ENCODE peak calls at places on chromosome 15, in seven cellular contexts. E is right lobe of liver, K is omental fat pad, N is GM06990, M is WTC11, B is left lung, I is AG10803. A is an unnamed sample.

GRCh38 chr15:40252438-40253178 is 13.7 kb downstream of the PAK6 start:
- DNase-seq in E (no peak), K (no peak), N (peak; percentile 53), M (peak; percentile 68), B (peak; percentile 66), I (no peak), A (no peak)

GRCh38 chr15:59751552-59752413 is 62.7 kb upstream of the BNIP2 start:
- DNase-seq in E (no peak), K (no peak), N (no peak), M (no peak), B (no peak), I (peak; percentile 2), A (no peak)

GRCh38 chr15:78811124-78811824 is at the start of gene ADAMTS7:
- DNase-seq in E (peak; percentile 62), K (no peak), N (peak; percentile 54), M (peak; percentile 88), B (peak; percentile 66), I (peak; percentile 66), A (peak; percentile 79)

GRCh38 chr15:82571722-82572222 is 31.5 kb upstream of the RPS17 start:
- DNase-seq in E (no peak), K (no peak), N (no peak), M (peak; percentile 61), B (peak; percentile 64), I (peak; percentile 77), A (no peak)

GRCh38 chr15:92383528-92384326 is 10.0 kb upstream of the ST8SIA2 start:
- DNase-seq in E (no peak), K (no peak), N (no peak), M (peak; percentile 85), B (no peak), I (peak; percentile 11), A (no peak)

GRCh38 chr15:33194237-33194636 is 277 bp downstream of the FMN1 start:
- DNase-seq in E (no peak), K (no peak), N (no peak), M (peak; percentile 26), B (no peak), I (peak; percentile 1), A (no peak)

GRCh38 chr15:31483053-31483923 is 156.7 kb downstream of the KLF13 start:
- DNase-seq in E (peak; percentile 31), K (no peak), N (peak; percentile 59), M (peak; percentile 52), B (no peak), I (no peak), A (no peak)

GRCh38 chr15:101652783-101653430 is 726 bp upstream of the TM2D3 start:
- DNase-seq in E (peak; percentile 59), K (no peak), N (no peak), M (peak; percentile 42), B (peak; percentile 54), I (peak; percentile 36), A (no peak)

GRCh38 chr15:76208786-76209424 is 102.4 kb downstream of the ETFA start:
- DNase-seq in E (no peak), K (no peak), N (no peak), M (no peak), B (no peak), I (no peak), A (no peak)

GRCh38 chr15:47027322-47027946 is 689.9 kb upstream of the SEMA6D start:
- DNase-seq in E (no peak), K (no peak), N (no peak), M (no peak), B (no peak), I (no peak), A (no peak)

GRCh38 chr15:77107068-77107467 is 36.2 kb upstream of the TSPAN3 start:
- DNase-seq in E (no peak), K (no peak), N (no peak), M (no peak), B (no peak), I (peak; percentile 91), A (no peak)

GRCh38 chr15:43433160-43433559 is 59.8 kb downstream of the TP53BP1 start:
- DNase-seq in E (no peak), K (no peak), N (no peak), M (no peak), B (no peak), I (peak; percentile 53), A (no peak)

GRCh38 chr15:40852529-40852928 is 8.7 kb downstream of the SPINT1 start:
- DNase-seq in E (no peak), K (no peak), N (no peak), M (no peak), B (no peak), I (no peak), A (no peak)

GRCh38 chr15:41596972-41597371 is 38.0 kb downstream of the TYRO3 start:
- DNase-seq in E (no peak), K (no peak), N (no peak), M (no peak), B (no peak), I (no peak), A (no peak)

GRCh38 chr15:73781038-73781925 is 28.1 kb upstream of the INSYN1 start:
- DNase-seq in E (no peak), K (no peak), N (no peak), M (no peak), B (no peak), I (no peak), A (no peak)

GRCh38 chr15:66151809-66152208 is 101.7 kb downstream of the MEGF11 start:
- DNase-seq in E (no peak), K (no peak), N (no peak), M (peak; percentile 66), B (no peak), I (no peak), A (no peak)

GRCh38 chr15:33149919-33150318 is 44.6 kb downstream of the FMN1 start:
- DNase-seq in E (no peak), K (no peak), N (no peak), M (no peak), B (no peak), I (peak; percentile 53), A (no peak)

GRCh38 chr15:87755226-87755625 is 501.3 kb downstream of the NTRK3 start:
- DNase-seq in E (no peak), K (no peak), N (no peak), M (no peak), B (no peak), I (no peak), A (no peak)

GRCh38 chr15:88695046-88695445 is 56.2 kb downstream of the ISG20 start:
- DNase-seq in E (no peak), K (no peak), N (no peak), M (no peak), B (no peak), I (peak; percentile 22), A (no peak)

GRCh38 chr15:73867956-73868355 is 5.4 kb upstream of the TBC1D21 start:
- DNase-seq in E (peak; percentile 52), K (no peak), N (no peak), M (no peak), B (no peak), I (no peak), A (no peak)

GRCh38 chr15:77486542-77487478 is 66.1 kb downstream of the HMG20A start:
- DNase-seq in E (no peak), K (no peak), N (no peak), M (no peak), B (no peak), I (no peak), A (no peak)

GRCh38 chr15:92624401-92624991 is 31.1 kb downstream of the FAM174B start:
- DNase-seq in E (no peak), K (no peak), N (no peak), M (no peak), B (no peak), I (peak; percentile 74), A (no peak)

GRCh38 chr15:73454096-73454495 is 11.1 kb downstream of the REC114 start:
- DNase-seq in E (no peak), K (no peak), N (no peak), M (no peak), B (no peak), I (no peak), A (no peak)

GRCh38 chr15:29935296-29936020 is 113.2 kb upstream of the TJP1 start:
- DNase-seq in E (no peak), K (no peak), N (no peak), M (peak; percentile 52), B (no peak), I (no peak), A (no peak)

GRCh38 chr15:69343133-69343532 is 44.4 kb downstream of the PAQR5 start:
- DNase-seq in E (no peak), K (no peak), N (no peak), M (no peak), B (no peak), I (no peak), A (no peak)

GRCh38 chr15:52349062-52349700 is 53.6 kb upstream of the MYO5C start:
- DNase-seq in E (no peak), K (no peak), N (no peak), M (no peak), B (no peak), I (peak; percentile 77), A (no peak)

GRCh38 chr15:90300988-90301715 is 35.7 kb downstream of the NGRN start:
- DNase-seq in E (peak; percentile 65), K (no peak), N (peak; percentile 54), M (peak; percentile 92), B (peak; percentile 58), I (peak; percentile 26), A (no peak)

GRCh38 chr15:59866642-59867041 is 137.5 kb upstream of the FOXB1 start:
- DNase-seq in E (no peak), K (no peak), N (no peak), M (no peak), B (no peak), I (no peak), A (no peak)

GRCh38 chr15:57611938-57612337 is 20.2 kb downstream of the MYZAP start:
- DNase-seq in E (peak; percentile 66), K (no peak), N (no peak), M (peak; percentile 28), B (peak; percentile 59), I (peak; percentile 29), A (no peak)
- TF ChIP-seq CTCF in E (peak; percentile 44), K (no peak), N (no peak), M (no peak), B (peak; percentile 10), I (peak; percentile 35), A (peak; percentile 46)

GRCh38 chr15:64688179-64688578 is 87.2 kb downstream of the RBPMS2 start:
- DNase-seq in E (no peak), K (no peak), N (no peak), M (no peak), B (no peak), I (no peak), A (no peak)
- TF ChIP-seq CTCF in E (no peak), K (no peak), N (no peak), M (no peak), B (no peak), I (no peak), A (no peak)

GRCh38 chr15:68278345-68279217 is 1.0 kb downstream of the FEM1B start:
- DNase-seq in E (no peak), K (no peak), N (no peak), M (peak; percentile 74), B (no peak), I (no peak), A (no peak)
- TF ChIP-seq CTCF in E (peak; percentile 27), K (no peak), N (peak; percentile 61), M (no peak), B (no peak), I (peak; percentile 36), A (peak; percentile 7)

GRCh38 chr15:26852980-26853379 is 13.9 kb upstream of the GABRA5 start:
- DNase-seq in E (no peak), K (no peak), N (no peak), M (no peak), B (no peak), I (no peak), A (no peak)
- TF ChIP-seq CTCF in E (no peak), K (no peak), N (no peak), M (no peak), B (no peak), I (no peak), A (no peak)